ENCODE peak calls at places on chromosomes 3 and 15, in six cellular contexts. U, F, W, S, T and B are unnamed samples.

GRCh38 chr15:85407421-85408269 is 27.2 kb downstream of the AKAP13 start:
- DNase-seq in U (peak), F (peak), W (no peak), S (no peak), T (peak), B (no peak)

GRCh38 chr3:183149915-183150825 is 12.4 kb downstream of the LAMP3 start:
- DNase-seq in U (no peak), F (no peak), W (no peak), S (no peak), T (no peak), B (no peak)

GRCh38 chr3:46926871-46927717 is 49.5 kb downstream of the CCDC12 start:
- DNase-seq in U (no peak), F (no peak), W (no peak), S (no peak), T (no peak), B (peak)

GRCh38 chr3:48678056-48678455 is 7.7 kb downstream of the NCKIPSD start:
- DNase-seq in U (no peak), F (no peak), W (no peak), S (no peak), T (peak), B (no peak)

GRCh38 chr3:8233938-8234337 is 267.7 kb upstream of the LMCD1 start:
- DNase-seq in U (no peak), F (no peak), W (no peak), S (no peak), T (no peak), B (no peak)

GRCh38 chr3:186318135-186318534 is 43.9 kb downstream of the DGKG start:
- DNase-seq in U (no peak), F (no peak), W (no peak), S (no peak), T (peak), B (no peak)

GRCh38 chr15:44554934-44555723 is 18.2 kb downstream of the EIF3J start:
- DNase-seq in U (no peak), F (no peak), W (no peak), S (no peak), T (no peak), B (no peak)

GRCh38 chr3:185657211-185657610 is 71.1 kb downstream of the SENP2 start:
- DNase-seq in U (no peak), F (no peak), W (no peak), S (no peak), T (no peak), B (no peak)

GRCh38 chr15:29270169-29270955 is 740 bp upstream of the NSMCE3 start:
- DNase-seq in U (no peak), F (peak), W (no peak), S (no peak), T (peak), B (peak)

GRCh38 chr3:188434594-188434993 is 280.6 kb downstream of the LPP start:
- DNase-seq in U (no peak), F (no peak), W (no peak), S (no peak), T (peak), B (no peak)

GRCh38 chr15:99435138-99435695 is 130.6 kb upstream of the MEF2A start:
- DNase-seq in U (peak), F (peak), W (no peak), S (no peak), T (no peak), B (peak)

GRCh38 chr3:150603888-150604319 is 783 bp downstream of the SELENOT start:
- DNase-seq in U (no peak), F (no peak), W (no peak), S (no peak), T (no peak), B (no peak)

GRCh38 chr3:188911033-188911850 is 260.5 kb upstream of the TPRG1 start:
- DNase-seq in U (no peak), F (no peak), W (no peak), S (no peak), T (no peak), B (no peak)

GRCh38 chr15:33234019-33234418 is 39.5 kb upstream of the FMN1 start:
- DNase-seq in U (no peak), F (peak), W (no peak), S (no peak), T (peak), B (no peak)

GRCh38 chr3:190807719-190808375 is 54.6 kb downstream of the GMNC start:
- DNase-seq in U (peak), F (peak), W (no peak), S (peak), T (no peak), B (no peak)

GRCh38 chr15:74780983-74781672 is 752 bp upstream of the CSK start:
- DNase-seq in U (no peak), F (peak), W (no peak), S (no peak), T (peak), B (peak)

GRCh38 chr15:43879386-43880355 is 52.9 kb downstream of the WDR76 start:
- DNase-seq in U (no peak), F (no peak), W (no peak), S (peak), T (no peak), B (no peak)

GRCh38 chr15:89385596-89386242 is 51.1 kb upstream of the POLG start:
- DNase-seq in U (no peak), F (no peak), W (no peak), S (no peak), T (peak), B (no peak)

GRCh38 chr3:8822141-8822540 is 52.7 kb upstream of the OXTR start:
- DNase-seq in U (no peak), F (peak), W (no peak), S (no peak), T (peak), B (no peak)

GRCh38 chr3:188401244-188401604 is 247.3 kb downstream of the LPP start:
- DNase-seq in U (no peak), F (no peak), W (no peak), S (no peak), T (no peak), B (no peak)

GRCh38 chr3:121995190-121996137 is 26.6 kb downstream of the ILDR1 start:
- DNase-seq in U (peak), F (peak), W (peak), S (peak), T (peak), B (peak)

GRCh38 chr3:123161167-123161566 is 40.6 kb upstream of the SEC22A start:
- DNase-seq in U (no peak), F (no peak), W (no peak), S (no peak), T (no peak), B (no peak)

GRCh38 chr15:26298010-26298661 is 435.0 kb upstream of the ATP10A start:
- DNase-seq in U (no peak), F (no peak), W (no peak), S (no peak), T (no peak), B (no peak)

GRCh38 chr3:38707730-38708129 is 58.2 kb upstream of the SCN5A start:
- DNase-seq in U (no peak), F (no peak), W (no peak), S (no peak), T (no peak), B (no peak)

GRCh38 chr3:98977520-98977919 is 76.0 kb upstream of the DCBLD2 start:
- DNase-seq in U (no peak), F (peak), W (no peak), S (no peak), T (peak), B (no peak)

GRCh38 chr3:13073042-13073906 is at the start of gene IQSEC1:
- DNase-seq in U (no peak), F (no peak), W (no peak), S (peak), T (peak), B (peak)

GRCh38 chr3:152219225-152219624 is 49.5 kb upstream of the MBNL1 start:
- DNase-seq in U (no peak), F (no peak), W (no peak), S (no peak), T (no peak), B (no peak)
- TF ChIP-seq CTCF in U (no peak), F (no peak), W (no peak), S (no peak), T (no peak), B (no peak)

GRCh38 chr3:84967767-84968581 is 9.2 kb downstream of the CADM2 start:
- DNase-seq in U (no peak), F (peak), W (no peak), S (no peak), T (peak), B (no peak)
- TF ChIP-seq CTCF in U (no peak), F (no peak), W (no peak), S (no peak), T (no peak), B (no peak)

GRCh38 chr3:59308684-59309083 is 258.9 kb upstream of the CFAP20DC start:
- DNase-seq in U (no peak), F (no peak), W (no peak), S (no peak), T (no peak), B (no peak)
- TF ChIP-seq CTCF in U (no peak), F (no peak), W (no peak), S (no peak), T (no peak), B (no peak)

GRCh38 chr15:51075364-51075763 is 19.3 kb downstream of the TNFAIP8L3 start:
- DNase-seq in U (no peak), F (no peak), W (no peak), S (peak), T (no peak), B (no peak)

GRCh38 chr15:51074926-51075325 is 19.8 kb downstream of the TNFAIP8L3 start:
- DNase-seq in U (no peak), F (peak), W (no peak), S (no peak), T (no peak), B (no peak)

GRCh38 chr15:51076142-51076897 is 18.4 kb downstream of the TNFAIP8L3 start:
- DNase-seq in U (no peak), F (no peak), W (no peak), S (no peak), T (no peak), B (no peak)

GRCh38 chr15:51077565-51078153 is 17.0 kb downstream of the TNFAIP8L3 start:
- DNase-seq in U (peak), F (peak), W (no peak), S (peak), T (peak), B (peak)

GRCh38 chr15:51076898-51077564 is 17.7 kb downstream of the TNFAIP8L3 start:
- DNase-seq in U (peak), F (no peak), W (no peak), S (peak), T (peak), B (no peak)
- TF ChIP-seq CTCF in U (no peak), F (no peak), W (no peak), S (no peak), T (no peak), B (no peak)

GRCh38 chr3:143327388-143327787 is 207.8 kb downstream of the CHST2 start:
- DNase-seq in U (no peak), F (peak), W (no peak), S (no peak), T (no peak), B (no peak)
- TF ChIP-seq CTCF in U (no peak), F (no peak), W (no peak), S (peak), T (no peak), B (no peak)

GRCh38 chr3:18883553-18883952 is 264.8 kb upstream of the KCNH8 start:
- DNase-seq in U (no peak), F (no peak), W (no peak), S (no peak), T (no peak), B (no peak)

GRCh38 chr3:18885612-18886011 is 262.7 kb upstream of the KCNH8 start:
- DNase-seq in U (no peak), F (no peak), W (no peak), S (no peak), T (no peak), B (no peak)

GRCh38 chr3:18890459-18890858 is 257.9 kb upstream of the KCNH8 start:
- DNase-seq in U (no peak), F (no peak), W (no peak), S (no peak), T (no peak), B (no peak)

GRCh38 chr3:18891641-18892040 is 256.7 kb upstream of the KCNH8 start:
- DNase-seq in U (no peak), F (no peak), W (no peak), S (no peak), T (no peak), B (no peak)

DNA sequence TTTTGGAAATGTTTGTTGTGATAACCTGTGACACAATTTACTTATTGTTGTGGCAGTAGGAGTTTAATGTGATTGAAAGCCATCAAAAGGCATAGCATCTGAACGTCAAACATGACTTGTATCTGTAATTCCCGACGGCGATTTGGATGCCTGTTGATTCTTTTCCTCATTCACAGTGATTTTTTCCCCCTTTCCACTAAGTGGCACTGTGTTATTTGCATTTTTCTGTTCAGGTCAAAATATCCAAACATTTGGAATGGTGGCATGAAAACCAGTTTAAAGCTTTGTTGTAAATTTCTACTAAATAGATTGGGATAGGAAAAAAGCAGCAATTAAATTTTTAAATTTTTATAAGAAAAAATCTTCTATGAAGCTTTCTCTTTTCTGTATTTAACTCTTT is 259.9 kb upstream of the KCNH8 start:
- DNase-seq in U (no peak), F (no peak), W (no peak), S (no peak), T (no peak), B (no peak)
- TF ChIP-seq CTCF in U (no peak), F (no peak), W (no peak), S (no peak), T (no peak), B (no peak)

GRCh38 chr15:90619468-90619867 is 89.7 kb downstream of the CRTC3 start:
- DNase-seq in U (no peak), F (no peak), W (no peak), S (no peak), T (no peak), B (no peak)
- TF ChIP-seq CTCF in U (no peak), F (no peak), W (no peak), S (no peak), T (no peak), B (no peak)

DNA sequence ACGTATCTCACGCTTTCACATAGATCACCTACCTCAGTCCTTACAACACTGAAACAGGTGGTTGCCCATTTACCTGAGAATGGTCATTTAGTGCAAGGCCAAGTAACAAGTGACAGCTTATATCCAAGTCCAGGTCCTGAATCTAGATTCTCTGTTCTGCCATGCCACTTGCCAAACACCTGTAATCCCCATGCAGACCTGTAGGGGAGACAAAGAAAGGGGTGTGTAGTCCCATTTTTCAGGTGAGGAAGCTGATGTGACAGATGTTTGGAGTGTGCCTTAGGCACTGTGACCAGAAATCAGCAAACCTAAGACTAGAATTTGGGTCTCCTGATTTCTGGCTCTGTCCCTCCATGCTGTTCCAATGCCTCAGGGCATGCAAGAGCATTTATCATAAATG is 12.7 kb downstream of the ZNF35 start:
- DNase-seq in U (no peak), F (peak), W (no peak), S (no peak), T (no peak), B (no peak)
- TF ChIP-seq CTCF in U (no peak), F (peak), W (no peak), S (no peak), T (no peak), B (no peak)

GRCh38 chr15:87656373-87656772 is 600.2 kb downstream of the NTRK3 start:
- DNase-seq in U (no peak), F (no peak), W (no peak), S (no peak), T (no peak), B (no peak)

GRCh38 chr15:87661952-87662351 is 594.6 kb downstream of the NTRK3 start:
- DNase-seq in U (no peak), F (no peak), W (no peak), S (no peak), T (no peak), B (no peak)

GRCh38 chr15:87661481-87661880 is 595.1 kb downstream of the NTRK3 start:
- DNase-seq in U (no peak), F (peak), W (no peak), S (no peak), T (no peak), B (no peak)

GRCh38 chr15:87662575-87662974 is 594.0 kb downstream of the NTRK3 start:
- DNase-seq in U (no peak), F (no peak), W (no peak), S (no peak), T (no peak), B (no peak)

GRCh38 chr15:87660494-87661129 is 595.9 kb downstream of the NTRK3 start:
- DNase-seq in U (no peak), F (no peak), W (no peak), S (no peak), T (no peak), B (no peak)
- TF ChIP-seq CTCF in U (no peak), F (no peak), W (no peak), S (no peak), T (no peak), B (no peak)

DNA sequence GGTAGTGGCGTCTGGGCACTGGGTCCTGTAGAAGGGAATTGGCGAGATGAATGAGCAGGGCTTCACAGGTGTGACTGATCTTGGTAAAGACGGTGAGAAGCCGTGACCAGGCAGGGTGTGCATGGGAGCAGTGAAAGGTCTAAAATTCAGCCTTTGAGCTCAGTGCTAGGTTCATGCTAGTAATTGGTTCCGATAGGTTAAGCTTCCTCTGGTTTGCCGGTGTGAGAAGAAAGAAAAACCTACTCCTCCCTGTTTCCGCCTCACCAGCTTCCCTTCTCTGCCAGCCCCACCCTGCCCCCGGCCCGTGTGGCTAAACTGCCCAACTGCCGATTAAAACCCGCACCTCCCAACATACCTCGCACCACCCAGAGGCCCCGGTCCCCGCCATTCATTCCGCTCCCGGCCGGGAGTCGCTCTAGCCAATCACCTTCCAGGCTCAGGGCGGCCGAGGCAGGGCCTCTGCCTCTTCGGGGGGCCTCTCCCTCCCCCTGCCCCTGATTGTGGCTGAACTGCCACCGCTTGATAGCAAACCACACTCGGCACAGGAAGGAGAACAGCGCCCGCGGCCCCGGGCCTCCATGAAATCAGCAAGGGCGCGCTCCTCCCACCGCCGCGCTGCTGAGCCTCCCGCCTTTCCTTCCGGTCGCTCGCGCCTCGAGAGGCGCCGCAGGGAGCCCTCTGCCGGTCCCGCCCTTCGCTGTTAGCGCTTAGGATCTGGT is 7.3 kb upstream of the NRROS start:
- DNase-seq in U (peak), F (peak), W (no peak), S (peak), T (peak), B (peak)
- TF ChIP-seq CTCF in U (peak), F (peak), W (no peak), S (peak), T (no peak), B (no peak)